ENCODE peak calls at places on chromosomes 16 and 17, in seven cellular contexts. K is head of caudate nucleus; S is PC-3; Y is GM23338; D is NAMALWA; J is NCI-H2171; M is stimulated activated CD8-positive, alpha-beta memory T cell treated with anti-CD3 and anti-CD28 coated beads, Interleukin-7, amount 100 ng/mL, for 1 hour. Q is an unnamed sample.

GRCh38 chr16:73043828-73044493 is 4.0 kb downstream of the ZFHX3 start:
- DNase-seq in K (no peak), S (no peak), J (no peak), M (no peak), D (no peak), Y (no peak), Q (no peak)

GRCh38 chr16:68434654-68435210 is 13.6 kb downstream of the SMPD3 start:
- DNase-seq in J (no peak), Y (no peak), S (peak), M (no peak), D (no peak), K (no peak), Q (no peak)

GRCh38 chr17:44314869-44315661 is 6.7 kb downstream of the RUNDC3A start:
- DNase-seq in M (no peak), D (no peak), K (peak), S (peak), J (peak), Y (peak), Q (peak)

GRCh38 chr17:79788989-79789942 is 7.6 kb downstream of the CBX8 start:
- DNase-seq in Y (peak), J (no peak), M (no peak), K (no peak), D (no peak), S (no peak), Q (no peak)

GRCh38 chr17:82005701-82006348 is 16.9 kb downstream of the CENPX start:
- DNase-seq in Y (no peak), J (no peak), S (no peak), K (no peak), D (no peak), M (no peak), Q (no peak)

GRCh38 chr17:8122923-8123694 is 797 bp downstream of the HES7 start:
- DNase-seq in K (no peak), J (no peak), D (peak), S (peak), M (no peak), Y (peak), Q (no peak)

GRCh38 chr16:30931068-30931655 is 7.8 kb downstream of the FBXL19 start:
- DNase-seq in M (no peak), S (no peak), J (no peak), D (no peak), K (no peak), Y (no peak), Q (no peak)

GRCh38 chr17:49987681-49988441 is 7.2 kb downstream of the DLX3 start:
- DNase-seq in M (no peak), K (no peak), D (no peak), J (peak), Y (peak), S (peak), Q (no peak)

GRCh38 chr16:26276289-26276688 is 584.5 kb downstream of the HS3ST4 start:
- DNase-seq in Y (no peak), D (no peak), S (no peak), J (no peak), K (no peak), M (no peak), Q (no peak)

GRCh38 chr17:82932146-82933005 is 92.6 kb upstream of the ZNF750 start:
- DNase-seq in D (no peak), M (no peak), Y (no peak), K (peak), J (no peak), S (peak), Q (no peak)

GRCh38 chr16:68921654-68922053 is 78.3 kb downstream of the TANGO6 start:
- DNase-seq in M (no peak), S (peak), Y (no peak), J (no peak), K (no peak), D (no peak), Q (no peak)

GRCh38 chr16:53083123-53083522 is 28.3 kb downstream of the CHD9 start:
- DNase-seq in S (no peak), D (no peak), K (no peak), M (no peak), Y (no peak), J (no peak), Q (no peak)

GRCh38 chr17:79761894-79762570 is 15.9 kb upstream of the CBX2 start:
- DNase-seq in Y (no peak), D (no peak), S (no peak), M (no peak), K (no peak), J (peak), Q (no peak)

GRCh38 chr17:78962345-78962983 is 17.3 kb downstream of the LGALS3BP start:
- DNase-seq in J (no peak), M (no peak), S (peak), D (no peak), K (no peak), Y (no peak), Q (no peak)

GRCh38 chr16:85428168-85428898 is 184.8 kb upstream of the GSE1 start:
- DNase-seq in D (peak), S (peak), Y (peak), K (no peak), J (no peak), M (no peak), Q (no peak)

GRCh38 chr16:75043175-75043937 is 44.5 kb downstream of the ZNRF1 start:
- DNase-seq in J (no peak), Y (no peak), S (no peak), D (peak), K (no peak), M (no peak), Q (no peak)

GRCh38 chr16:47528431-47528830 is 67.3 kb downstream of the PHKB start:
- DNase-seq in J (no peak), Y (no peak), K (no peak), M (no peak), S (no peak), D (no peak), Q (no peak)

GRCh38 chr17:46894476-46895151 is 28.3 kb upstream of the GOSR2 start:
- DNase-seq in D (no peak), K (no peak), S (no peak), J (no peak), Y (peak), M (no peak), Q (no peak)

GRCh38 chr16:56795011-56795410 is 65.1 kb downstream of the NUP93 start:
- DNase-seq in K (no peak), M (no peak), S (peak), J (no peak), Y (no peak), D (no peak), Q (no peak)

GRCh38 chr16:70770968-70771552 is 29.9 kb downstream of the VAC14 start:
- DNase-seq in K (peak), D (peak), J (no peak), S (peak), Y (peak), M (peak), Q (no peak)

GRCh38 chr16:17375388-17376304 is 95.1 kb downstream of the XYLT1 start:
- DNase-seq in Y (no peak), D (no peak), K (no peak), S (no peak), J (no peak), M (no peak), Q (no peak)

GRCh38 chr17:49197346-49197998 is 12.9 kb downstream of the GNGT2 start:
- DNase-seq in J (no peak), M (no peak), K (no peak), Y (no peak), S (peak), D (no peak), Q (no peak)

GRCh38 chr17:78993981-78994671 is 14.4 kb upstream of the LGALS3BP start:
- DNase-seq in K (no peak), M (no peak), J (no peak), D (no peak), S (no peak), Y (no peak), Q (no peak)

GRCh38 chr16:56400458-56400857 is 24.9 kb downstream of the AMFR start:
- DNase-seq in S (no peak), K (no peak), M (no peak), D (no peak), Y (no peak), J (peak), Q (no peak)

GRCh38 chr16:58047557-58048348 is 22.2 kb downstream of the MMP15 start:
- DNase-seq in M (no peak), K (no peak), S (no peak), Y (peak), D (no peak), J (no peak), Q (no peak)

GRCh38 chr17:6163632-6164319 is 93.6 kb downstream of the WSCD1 start:
- DNase-seq in K (no peak), D (no peak), M (no peak), J (peak), Y (no peak), S (peak), Q (no peak)

GRCh38 chr17:10327640-10328039 is 45.2 kb downstream of the MYH13 start:
- DNase-seq in J (peak), S (peak), D (peak), M (peak), Y (peak), K (peak), Q (peak)

GRCh38 chr16:15606521-15607220 is 36.3 kb downstream of the MARF1 start:
- DNase-seq in K (no peak), J (no peak), M (no peak), S (no peak), D (no peak), Y (no peak), Q (no peak)

GRCh38 chr16:88387941-88388627 is 5.3 kb downstream of the ZNF469 start:
- DNase-seq in S (peak), K (peak), D (no peak), M (no peak), J (no peak), Y (peak), Q (peak)

GRCh38 chr17:4394208-4395110 is 28.0 kb upstream of the UBE2G1 start:
- DNase-seq in K (no peak), M (no peak), Y (no peak), S (peak), D (no peak), J (no peak), Q (no peak)

GRCh38 chr16:85321856-85322271 is 209.6 kb upstream of the CIBAR2 start:
- DNase-seq in Y (no peak), D (no peak), S (no peak), J (no peak), K (peak), M (no peak), Q (peak)